ENCODE peak calls at places on chromosomes 7 and 10, in eight cellular contexts. S, V, G, Y, H, F, C and N are unnamed samples.

GRCh38 chr7:13603661-13604060 is 385.8 kb downstream of the ETV1 start:
- DNase-seq in S (peak), V (no peak), G (no peak), Y (no peak), H (no peak), F (no peak), C (no peak), N (no peak)

GRCh38 chr10:5283305-5284158 is 81.2 kb upstream of the UCN3 start:
- DNase-seq in S (peak), V (no peak), G (peak), Y (peak), H (peak), F (peak), C (peak), N (no peak)

GRCh38 chr10:27504897-27505457 is 873 bp downstream of the RAB18 start:
- DNase-seq in S (peak), V (no peak), G (no peak), Y (no peak), H (no peak), F (no peak), C (no peak), N (no peak)

GRCh38 chr7:52537051-52537450 is 498.4 kb upstream of the POM121L12 start:
- DNase-seq in S (no peak), V (no peak), G (no peak), Y (no peak), H (no peak), F (no peak), C (no peak), N (no peak)

GRCh38 chr10:130017631-130018022 is 53.6 kb upstream of the EBF3 start:
- DNase-seq in S (no peak), V (no peak), G (no peak), Y (peak), H (no peak), F (no peak), C (no peak), N (peak)

GRCh38 chr10:70981936-70982335 is 93.6 kb upstream of the PCBD1 start:
- DNase-seq in S (no peak), V (peak), G (no peak), Y (no peak), H (no peak), F (no peak), C (no peak), N (peak)

GRCh38 chr10:71217266-71218045 is 5.1 kb downstream of the UNC5B start:
- DNase-seq in S (peak), V (no peak), G (no peak), Y (peak), H (no peak), F (peak), C (no peak), N (peak)

GRCh38 chr10:102230264-102230860 is 4.3 kb downstream of the ELOVL3 start:
- DNase-seq in S (peak), V (no peak), G (no peak), Y (peak), H (peak), F (peak), C (peak), N (peak)

GRCh38 chr10:118047363-118047719 is 600 bp upstream of the RAB11FIP2 start:
- DNase-seq in S (no peak), V (peak), G (no peak), Y (peak), H (peak), F (peak), C (peak), N (peak)

GRCh38 chr7:39735903-39736302 is 112.5 kb downstream of the RALA start:
- DNase-seq in S (peak), V (no peak), G (no peak), Y (no peak), H (no peak), F (no peak), C (no peak), N (no peak)

GRCh38 chr7:117385340-117386124 is 41.8 kb downstream of the ASZ1 start:
- DNase-seq in S (peak), V (no peak), G (no peak), Y (no peak), H (no peak), F (no peak), C (no peak), N (no peak)

GRCh38 chr10:35412336-35412735 is 76.0 kb downstream of the CCNY start:
- DNase-seq in S (no peak), V (no peak), G (peak), Y (no peak), H (no peak), F (no peak), C (no peak), N (no peak)

GRCh38 chr7:137771679-137772078 is 75.1 kb downstream of the DGKI start:
- DNase-seq in S (peak), V (no peak), G (no peak), Y (no peak), H (no peak), F (no peak), C (no peak), N (no peak)

GRCh38 chr7:121113288-121113687 is 124.8 kb downstream of the CPED1 start:
- DNase-seq in S (peak), V (no peak), G (no peak), Y (no peak), H (no peak), F (no peak), C (no peak), N (no peak)

GRCh38 chr10:70774810-70775678 is 10.1 kb downstream of the TBATA start:
- DNase-seq in S (no peak), V (no peak), G (no peak), Y (peak), H (peak), F (no peak), C (no peak), N (peak)

GRCh38 chr10:57776688-57777432 is 490.8 kb downstream of the IPMK start:
- DNase-seq in S (no peak), V (no peak), G (no peak), Y (no peak), H (no peak), F (no peak), C (no peak), N (no peak)

GRCh38 chr7:1974714-1975113 is 258.0 kb downstream of the MAD1L1 start:
- DNase-seq in S (no peak), V (peak), G (no peak), Y (no peak), H (peak), F (no peak), C (no peak), N (peak)

GRCh38 chr7:77538186-77538907 is 1.3 kb downstream of the PTPN12 start:
- DNase-seq in S (peak), V (no peak), G (peak), Y (peak), H (peak), F (peak), C (peak), N (peak)

GRCh38 chr10:63763744-63764143 is 242.5 kb downstream of the REEP3 start:
- DNase-seq in S (peak), V (no peak), G (no peak), Y (no peak), H (no peak), F (no peak), C (no peak), N (no peak)

GRCh38 chr7:92751902-92752901 is 84.2 kb downstream of the CDK6 start:
- DNase-seq in S (peak), V (no peak), G (no peak), Y (no peak), H (no peak), F (no peak), C (peak), N (no peak)

GRCh38 chr7:101235522-101235921 is 2.1 kb downstream of the CLDN15 start:
- DNase-seq in S (no peak), V (no peak), G (no peak), Y (peak), H (no peak), F (no peak), C (no peak), N (peak)

GRCh38 chr7:101234636-101235035 is 3.0 kb downstream of the CLDN15 start:
- DNase-seq in S (no peak), V (no peak), G (no peak), Y (peak), H (no peak), F (no peak), C (no peak), N (no peak)

GRCh38 chr7:101236292-101236691 is 1.3 kb downstream of the CLDN15 start:
- DNase-seq in S (no peak), V (no peak), G (no peak), Y (no peak), H (no peak), F (no peak), C (no peak), N (peak)

GRCh38 chr7:101233907-101234547 is 3.6 kb downstream of the CLDN15 start:
- DNase-seq in S (no peak), V (no peak), G (no peak), Y (peak), H (no peak), F (no peak), C (no peak), N (peak)

DNA sequence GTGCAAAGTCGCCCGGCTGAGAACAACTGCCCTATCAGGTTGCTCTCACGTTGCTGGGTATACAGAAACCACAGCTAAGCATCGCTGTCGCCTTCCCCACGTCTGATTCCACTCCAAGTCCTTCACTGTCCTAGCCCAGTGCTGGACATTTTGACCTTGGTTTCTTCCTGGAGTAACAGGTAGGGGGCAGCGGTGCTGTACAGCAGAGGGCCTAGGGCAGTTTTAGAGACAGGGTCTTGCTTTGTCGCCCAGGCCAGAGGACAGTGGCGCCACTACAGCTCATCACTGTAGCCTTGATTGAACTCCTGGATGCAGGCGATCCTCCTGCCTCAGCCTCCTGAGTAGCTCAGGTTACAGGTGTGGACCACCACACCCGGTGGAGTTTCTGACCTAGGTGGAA is 2.6 kb downstream of the CLDN15 start:
- DNase-seq in S (no peak), V (no peak), G (no peak), Y (no peak), H (no peak), F (no peak), C (no peak), N (no peak)
- TF ChIP-seq CTCF in S (peak), V (peak), G (no peak), Y (no peak), H (peak), F (no peak), C (peak), N (no peak)

DNA sequence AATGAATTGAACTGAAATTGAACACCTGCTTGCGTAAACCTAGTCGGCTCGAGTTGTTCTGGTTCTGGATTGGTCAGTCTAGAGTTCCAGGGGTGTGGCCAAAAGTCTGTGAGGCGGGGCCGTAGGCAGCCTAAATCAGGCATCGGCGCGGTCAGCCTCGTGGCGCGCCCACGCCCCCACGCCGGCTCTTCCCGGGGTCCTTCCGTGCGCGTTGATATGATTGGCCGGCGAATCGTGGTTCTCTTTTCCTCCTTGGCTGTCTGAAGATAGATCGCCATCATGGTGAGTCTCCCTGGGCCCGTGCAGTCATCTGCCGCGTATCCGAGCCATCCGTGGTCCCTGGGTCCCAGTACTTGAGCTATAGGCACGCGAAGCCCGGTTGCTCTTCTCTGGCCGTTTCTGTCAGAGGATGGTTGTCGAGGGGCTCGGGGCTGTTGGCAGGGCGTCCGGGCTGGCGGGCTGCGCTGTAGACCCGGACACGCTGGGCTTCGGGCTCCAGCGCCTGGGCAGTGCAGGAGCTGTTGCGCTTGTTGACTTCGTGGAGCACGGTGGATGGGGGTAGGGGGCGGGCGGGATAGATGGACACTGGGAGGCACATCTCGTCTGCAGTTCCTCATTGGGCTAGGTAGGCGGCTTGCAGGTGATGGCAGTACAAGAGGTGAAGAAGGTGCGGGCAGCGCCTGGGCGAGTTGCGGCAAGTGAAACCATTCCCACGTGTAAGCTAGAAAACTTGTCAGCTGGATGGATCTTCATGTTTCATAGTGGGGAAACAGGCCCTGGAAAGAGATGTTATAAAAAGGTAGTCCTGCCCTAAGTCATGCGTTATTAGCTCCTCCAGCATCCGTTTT is at the start of gene RPS24:
- DNase-seq in S (peak), V (no peak), G (peak), Y (peak), H (peak), F (peak), C (peak), N (peak)
- TF ChIP-seq CTCF in S (no peak), V (peak), G (no peak), Y (no peak), H (no peak), F (no peak), C (no peak), N (no peak)

GRCh38 chr7:3639253-3639652 is 338.2 kb downstream of the SDK1 start:
- DNase-seq in S (no peak), V (no peak), G (no peak), Y (no peak), H (no peak), F (no peak), C (no peak), N (no peak)
- TF ChIP-seq CTCF in S (no peak), V (no peak), G (no peak), Y (no peak), H (no peak), F (no peak), C (no peak), N (no peak)

GRCh38 chr10:126459032-126459831 is 71.0 kb upstream of the ADAM12 start:
- DNase-seq in S (peak), V (no peak), G (no peak), Y (no peak), H (no peak), F (no peak), C (no peak), N (no peak)
- TF ChIP-seq CTCF in S (peak), V (peak), G (no peak), Y (no peak), H (no peak), F (no peak), C (peak), N (no peak)

DNA sequence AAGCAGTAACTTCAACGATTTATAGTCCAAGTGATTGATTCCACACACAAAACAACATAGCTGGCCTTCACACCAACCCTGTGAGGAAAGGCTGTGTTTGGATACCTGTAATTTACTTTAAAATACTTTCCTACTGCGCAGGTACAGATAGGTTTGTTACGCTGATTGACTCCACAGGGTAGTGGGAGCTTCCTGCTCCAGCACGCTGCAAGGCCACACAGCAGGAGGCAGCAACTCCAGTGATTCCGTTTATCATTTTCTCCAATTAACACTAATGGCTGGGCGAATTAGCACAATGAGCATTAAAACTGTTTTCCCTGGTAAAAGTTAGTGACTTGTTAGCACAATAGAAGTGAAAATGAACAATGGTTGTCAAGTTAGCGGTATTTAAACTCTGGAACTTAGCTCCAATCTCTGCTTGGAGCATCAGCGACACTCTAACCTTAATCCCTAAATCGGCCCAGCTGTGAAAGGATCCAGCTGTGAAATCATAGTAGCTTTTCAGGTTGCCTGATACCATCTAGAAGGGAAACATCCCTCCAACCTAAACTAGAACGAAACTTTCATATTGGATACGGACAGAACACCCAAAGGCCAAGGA is 945 bp downstream of the DCLRE1C start:
- DNase-seq in S (no peak), V (no peak), G (no peak), Y (no peak), H (no peak), F (no peak), C (no peak), N (no peak)
- TF ChIP-seq CTCF in S (peak), V (peak), G (no peak), Y (no peak), H (no peak), F (no peak), C (no peak), N (no peak)

GRCh38 chr10:100728928-100729876 is 16.2 kb upstream of the PAX2 start:
- DNase-seq in S (no peak), V (peak), G (no peak), Y (no peak), H (no peak), F (peak), C (peak), N (peak)
- TF ChIP-seq CTCF in S (peak), V (peak), G (no peak), Y (no peak), H (no peak), F (no peak), C (peak), N (no peak)

GRCh38 chr7:42639930-42640329 is 271.9 kb downstream of the C7orf25 start:
- DNase-seq in S (no peak), V (no peak), G (no peak), Y (no peak), H (no peak), F (no peak), C (no peak), N (no peak)
- TF ChIP-seq CTCF in S (peak), V (peak), G (no peak), Y (no peak), H (no peak), F (no peak), C (no peak), N (no peak)

DNA sequence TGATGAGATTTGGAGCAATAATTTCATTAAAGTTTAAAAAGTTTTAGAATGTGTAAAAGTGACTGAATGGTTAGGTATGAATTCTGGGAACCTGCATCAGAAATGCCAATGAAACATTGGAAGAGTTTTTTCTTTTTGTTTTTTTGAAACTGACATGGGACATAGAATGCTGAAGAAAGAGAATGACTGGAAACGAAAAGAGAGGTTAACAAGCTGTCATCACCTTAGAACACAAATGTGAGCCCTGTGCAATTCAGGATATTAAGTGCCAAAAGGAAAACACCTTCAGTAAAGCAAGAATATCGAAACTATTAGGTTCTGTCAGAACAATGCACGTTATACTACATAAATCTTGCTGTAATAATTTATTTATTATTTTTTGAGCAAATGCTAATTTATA is 12.6 kb upstream of the EXOC4 start:
- DNase-seq in S (no peak), V (no peak), G (no peak), Y (no peak), H (no peak), F (no peak), C (no peak), N (no peak)
- TF ChIP-seq CTCF in S (no peak), V (no peak), G (no peak), Y (no peak), H (no peak), F (no peak), C (no peak), N (no peak)

GRCh38 chr10:72265508-72265907 is 8.2 kb upstream of the DDIT4 start:
- DNase-seq in S (no peak), V (no peak), G (no peak), Y (no peak), H (no peak), F (no peak), C (no peak), N (no peak)
- TF ChIP-seq CTCF in S (no peak), V (no peak), G (no peak), Y (no peak), H (no peak), F (no peak), C (no peak), N (no peak)